ENCODE peak calls at places on chromosomes 3 and 15, in seven cellular contexts. One of them, this sample, is unnamed. For H3K36me3, the result is how much of the 10 kb centered on the place peaks cover.

GRCh38 chr3:186108106-186108940 is 566 bp downstream of the ETV5 start:
- DNase-seq in fibroblast of lung: peak
- DNase-seq in WERI-Rb-1: peak
- DNase-seq in Caco-2: peak
- DNase-seq in BJ: no peak
- DNase-seq in spleen: peak
- DNase-seq in HepG2: peak
- DNase-seq in this sample: peak

GRCh38 chr3:116417151-116417550 is 28.1 kb downstream of the LSAMP start:
- DNase-seq in fibroblast of lung: no peak
- DNase-seq in WERI-Rb-1: no peak
- DNase-seq in Caco-2: no peak
- DNase-seq in BJ: no peak
- DNase-seq in spleen: no peak
- DNase-seq in HepG2: no peak
- DNase-seq in this sample: no peak

GRCh38 chr3:60697132-60697531 is 554.1 kb downstream of the FHIT start:
- DNase-seq in fibroblast of lung: no peak
- DNase-seq in WERI-Rb-1: no peak
- DNase-seq in Caco-2: no peak
- DNase-seq in BJ: no peak
- DNase-seq in spleen: no peak
- DNase-seq in HepG2: no peak
- DNase-seq in this sample: no peak

GRCh38 chr3:82496890-82497560 is 735.6 kb upstream of the GBE1 start:
- DNase-seq in fibroblast of lung: no peak
- DNase-seq in WERI-Rb-1: peak
- DNase-seq in Caco-2: no peak
- DNase-seq in BJ: no peak
- DNase-seq in spleen: no peak
- DNase-seq in HepG2: peak
- DNase-seq in this sample: peak

GRCh38 chr15:74913041-74913440 is 6.4 kb upstream of the FAM219B start:
- DNase-seq in fibroblast of lung: no peak
- DNase-seq in WERI-Rb-1: no peak
- DNase-seq in Caco-2: no peak
- DNase-seq in BJ: no peak
- DNase-seq in spleen: no peak
- DNase-seq in HepG2: no peak
- DNase-seq in this sample: no peak

GRCh38 chr3:181860243-181860642 is 148.5 kb downstream of the SOX2 start:
- DNase-seq in fibroblast of lung: no peak
- DNase-seq in WERI-Rb-1: no peak
- DNase-seq in Caco-2: no peak
- DNase-seq in BJ: no peak
- DNase-seq in spleen: no peak
- DNase-seq in HepG2: no peak
- DNase-seq in this sample: no peak

GRCh38 chr3:190001426-190001825 is 119.3 kb downstream of the P3H2 start:
- DNase-seq in fibroblast of lung: peak
- DNase-seq in WERI-Rb-1: no peak
- DNase-seq in Caco-2: no peak
- DNase-seq in BJ: no peak
- DNase-seq in spleen: no peak
- DNase-seq in HepG2: no peak
- DNase-seq in this sample: peak

GRCh38 chr3:66831931-66832330 is 166.2 kb upstream of the KBTBD8 start:
- DNase-seq in fibroblast of lung: no peak
- DNase-seq in WERI-Rb-1: no peak
- DNase-seq in Caco-2: no peak
- DNase-seq in BJ: no peak
- DNase-seq in spleen: no peak
- DNase-seq in HepG2: no peak
- DNase-seq in this sample: no peak

GRCh38 chr3:194138732-194139084 is 2.8 kb downstream of the HES1 start:
- DNase-seq in fibroblast of lung: no peak
- DNase-seq in WERI-Rb-1: no peak
- DNase-seq in Caco-2: no peak
- DNase-seq in BJ: no peak
- DNase-seq in spleen: no peak
- DNase-seq in HepG2: no peak
- DNase-seq in this sample: no peak

GRCh38 chr15:68032672-68033071 is 21.4 kb upstream of the PIAS1 start:
- DNase-seq in fibroblast of lung: no peak
- DNase-seq in WERI-Rb-1: no peak
- DNase-seq in Caco-2: no peak
- DNase-seq in BJ: no peak
- DNase-seq in spleen: no peak
- DNase-seq in HepG2: no peak
- DNase-seq in this sample: no peak

GRCh38 chr3:70980646-70981031 is 602.9 kb downstream of the FOXP1 start:
- DNase-seq in fibroblast of lung: peak
- DNase-seq in WERI-Rb-1: no peak
- DNase-seq in Caco-2: no peak
- DNase-seq in BJ: no peak
- DNase-seq in spleen: no peak
- DNase-seq in HepG2: no peak
- DNase-seq in this sample: no peak

GRCh38 chr3:36763850-36764703 is at the start of gene DCLK3:
- DNase-seq in fibroblast of lung: no peak
- DNase-seq in WERI-Rb-1: peak
- DNase-seq in Caco-2: no peak
- DNase-seq in BJ: no peak
- DNase-seq in spleen: peak
- DNase-seq in HepG2: no peak
- DNase-seq in this sample: no peak

GRCh38 chr3:15629860-15630597 is 28.5 kb downstream of the BTD start:
- DNase-seq in fibroblast of lung: peak
- DNase-seq in WERI-Rb-1: peak
- DNase-seq in Caco-2: peak
- DNase-seq in BJ: no peak
- DNase-seq in spleen: no peak
- DNase-seq in HepG2: peak
- DNase-seq in this sample: peak

GRCh38 chr3:120129718-120130117 is 35.5 kb upstream of the GSK3B start:
- DNase-seq in fibroblast of lung: no peak
- DNase-seq in WERI-Rb-1: no peak
- DNase-seq in Caco-2: no peak
- DNase-seq in BJ: no peak
- DNase-seq in spleen: no peak
- DNase-seq in HepG2: no peak
- DNase-seq in this sample: no peak

GRCh38 chr3:102979682-102980378 is 545.0 kb downstream of the ZPLD1 start:
- DNase-seq in fibroblast of lung: peak
- DNase-seq in WERI-Rb-1: no peak
- DNase-seq in Caco-2: no peak
- DNase-seq in BJ: peak
- DNase-seq in spleen: no peak
- DNase-seq in HepG2: no peak
- DNase-seq in this sample: peak

GRCh38 chr3:81713018-81713417 is 48.4 kb downstream of the GBE1 start:
- DNase-seq in fibroblast of lung: no peak
- DNase-seq in WERI-Rb-1: no peak
- DNase-seq in Caco-2: no peak
- DNase-seq in BJ: no peak
- DNase-seq in spleen: no peak
- DNase-seq in HepG2: no peak
- DNase-seq in this sample: no peak

GRCh38 chr3:149538371-149538770 is 63.9 kb downstream of the TM4SF4 start:
- DNase-seq in fibroblast of lung: no peak
- DNase-seq in WERI-Rb-1: no peak
- DNase-seq in Caco-2: no peak
- DNase-seq in BJ: no peak
- DNase-seq in spleen: no peak
- DNase-seq in HepG2: no peak
- DNase-seq in this sample: no peak

GRCh38 chr3:13281657-13282527 is 138.2 kb downstream of the NUP210 start:
- DNase-seq in fibroblast of lung: no peak
- DNase-seq in WERI-Rb-1: peak
- DNase-seq in Caco-2: no peak
- DNase-seq in BJ: no peak
- DNase-seq in spleen: peak
- DNase-seq in HepG2: peak
- DNase-seq in this sample: no peak

GRCh38 chr3:5126586-5126985 is 4.5 kb downstream of the ARL8B start:
- DNase-seq in fibroblast of lung: peak
- DNase-seq in WERI-Rb-1: no peak
- DNase-seq in Caco-2: no peak
- DNase-seq in BJ: no peak
- DNase-seq in spleen: no peak
- DNase-seq in HepG2: no peak
- DNase-seq in this sample: no peak

GRCh38 chr3:169173231-169173630 is 490.3 kb downstream of the MECOM start:
- DNase-seq in fibroblast of lung: no peak
- DNase-seq in WERI-Rb-1: no peak
- DNase-seq in Caco-2: no peak
- DNase-seq in BJ: no peak
- DNase-seq in spleen: no peak
- DNase-seq in HepG2: no peak
- DNase-seq in this sample: no peak

GRCh38 chr3:173586176-173586575 is 188.6 kb downstream of the NLGN1 start:
- DNase-seq in fibroblast of lung: no peak
- DNase-seq in WERI-Rb-1: no peak
- DNase-seq in Caco-2: no peak
- DNase-seq in BJ: no peak
- DNase-seq in spleen: no peak
- DNase-seq in HepG2: no peak
- DNase-seq in this sample: no peak

GRCh38 chr15:101128696-101129095 is 123.2 kb downstream of the CHSY1 start:
- DNase-seq in fibroblast of lung: no peak
- DNase-seq in WERI-Rb-1: no peak
- DNase-seq in Caco-2: no peak
- DNase-seq in BJ: no peak
- DNase-seq in spleen: peak
- DNase-seq in HepG2: no peak
- DNase-seq in this sample: no peak

GRCh38 chr3:196111939-196112386 is 30.1 kb upstream of the TFRC start:
- DNase-seq in fibroblast of lung: no peak
- DNase-seq in WERI-Rb-1: no peak
- DNase-seq in Caco-2: no peak
- DNase-seq in BJ: no peak
- DNase-seq in spleen: no peak
- DNase-seq in HepG2: no peak
- DNase-seq in this sample: no peak

GRCh38 chr3:152550284-152550683 is 281.6 kb downstream of the MBNL1 start:
- DNase-seq in fibroblast of lung: no peak
- DNase-seq in WERI-Rb-1: no peak
- DNase-seq in Caco-2: no peak
- DNase-seq in BJ: no peak
- DNase-seq in spleen: no peak
- DNase-seq in HepG2: no peak
- DNase-seq in this sample: no peak

GRCh38 chr15:79185199-79185598 is 94.6 kb upstream of the RASGRF1 start:
- DNase-seq in fibroblast of lung: no peak
- DNase-seq in WERI-Rb-1: peak
- DNase-seq in Caco-2: no peak
- DNase-seq in BJ: no peak
- DNase-seq in spleen: no peak
- DNase-seq in HepG2: no peak
- DNase-seq in this sample: peak

GRCh38 chr3:127081001-127081720 is 98.2 kb downstream of the PLXNA1 start:
- DNase-seq in fibroblast of lung: no peak
- DNase-seq in WERI-Rb-1: peak
- DNase-seq in Caco-2: no peak
- DNase-seq in BJ: no peak
- DNase-seq in spleen: peak
- DNase-seq in HepG2: no peak
- DNase-seq in this sample: no peak

GRCh38 chr3:141050913-141051632 is at the start of gene SPSB4:
- DNase-seq in fibroblast of lung: peak
- DNase-seq in WERI-Rb-1: peak
- DNase-seq in Caco-2: no peak
- DNase-seq in BJ: no peak
- DNase-seq in spleen: peak
- DNase-seq in HepG2: peak
- DNase-seq in this sample: peak

DNA sequence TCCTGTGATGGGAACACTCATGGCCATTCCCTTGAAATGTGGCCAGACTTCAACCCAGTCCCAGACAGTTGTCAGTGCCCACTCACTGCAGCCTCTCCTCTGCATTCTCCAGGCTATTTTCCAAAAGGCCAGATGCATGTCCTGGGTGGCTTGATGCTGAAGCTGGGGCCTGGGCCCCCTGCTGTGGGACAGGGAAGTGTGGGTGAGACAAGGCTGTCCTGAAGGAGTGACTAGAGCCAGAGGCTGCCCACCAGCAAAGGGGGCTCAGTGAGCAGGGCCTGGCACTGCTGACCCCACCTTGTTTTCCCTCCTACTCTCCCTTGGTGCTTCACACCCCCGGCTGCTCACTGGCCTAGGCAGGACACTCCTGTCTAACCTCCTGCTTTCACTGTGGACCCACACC is 11.9 kb downstream of the CISH start:
- DNase-seq in fibroblast of lung: no peak
- DNase-seq in WERI-Rb-1: no peak
- DNase-seq in Caco-2: no peak
- DNase-seq in BJ: no peak
- DNase-seq in spleen: no peak
- DNase-seq in HepG2: no peak
- DNase-seq in this sample: no peak
- H3K4me3 ChIP-seq in fibroblast of lung: no peak
- H3K4me3 ChIP-seq in WERI-Rb-1: no peak
- H3K4me3 ChIP-seq in Caco-2: no peak
- H3K4me3 ChIP-seq in BJ: no peak
- H3K4me3 ChIP-seq in spleen: no peak
- H3K4me3 ChIP-seq in HepG2: no peak
- H3K4me3 ChIP-seq in this sample: no peak

GRCh38 chr3:42210731-42211130 is 55.3 kb downstream of the CCK start:
- DNase-seq in fibroblast of lung: no peak
- DNase-seq in WERI-Rb-1: no peak
- DNase-seq in Caco-2: no peak
- DNase-seq in BJ: no peak
- DNase-seq in spleen: no peak
- DNase-seq in HepG2: peak
- DNase-seq in this sample: no peak
- H3K36me3 ChIP-seq in fibroblast of lung: under half
- H3K36me3 ChIP-seq in WERI-Rb-1: half or more
- H3K36me3 ChIP-seq in Caco-2: under half
- H3K36me3 ChIP-seq in BJ: under half
- H3K36me3 ChIP-seq in spleen: half or more
- H3K36me3 ChIP-seq in HepG2: under half
- H3K36me3 ChIP-seq in this sample: under half

GRCh38 chr15:64843996-64844395 is 2.3 kb downstream of the PLEKHO2 start:
- DNase-seq in fibroblast of lung: no peak
- DNase-seq in WERI-Rb-1: no peak
- DNase-seq in Caco-2: no peak
- DNase-seq in BJ: no peak
- DNase-seq in spleen: no peak
- DNase-seq in HepG2: no peak
- DNase-seq in this sample: no peak
- H3K4me3 ChIP-seq in fibroblast of lung: peak
- H3K4me3 ChIP-seq in WERI-Rb-1: no peak
- H3K4me3 ChIP-seq in Caco-2: no peak
- H3K4me3 ChIP-seq in BJ: peak
- H3K4me3 ChIP-seq in spleen: peak
- H3K4me3 ChIP-seq in HepG2: no peak
- H3K4me3 ChIP-seq in this sample: no peak

GRCh38 chr3:108546249-108546648 is 35.9 kb upstream of the MYH15 start:
- DNase-seq in fibroblast of lung: peak
- DNase-seq in WERI-Rb-1: no peak
- DNase-seq in Caco-2: no peak
- DNase-seq in BJ: no peak
- DNase-seq in spleen: no peak
- DNase-seq in HepG2: no peak
- DNase-seq in this sample: no peak
- H3K36me3 ChIP-seq in fibroblast of lung: under half
- H3K36me3 ChIP-seq in WERI-Rb-1: under half
- H3K36me3 ChIP-seq in Caco-2: under half
- H3K36me3 ChIP-seq in BJ: under half
- H3K36me3 ChIP-seq in spleen: under half
- H3K36me3 ChIP-seq in HepG2: under half
- H3K36me3 ChIP-seq in this sample: half or more